ENCODE peak calls at places on chromosomes 5 and 9, in five cellular contexts. N is glutamatergic neuron, H is iPS-NIHi11, X is T-helper 9 cell, M is head of caudate nucleus. O is an unnamed sample.

GRCh38 chr5:159781626-159782157 is 134.6 kb upstream of the ADRA1B start:
- DNase-seq in N (no peak), H (no peak), X (no peak), M (no peak), O (no peak)

GRCh38 chr5:157494178-157494830 is 34.3 kb downstream of the NIPAL4 start:
- DNase-seq in N (no peak), H (no peak), X (no peak), M (no peak), O (no peak)

GRCh38 chr9:134433101-134433500 is 106.8 kb downstream of the RXRA start:
- DNase-seq in N (no peak), H (no peak), X (no peak), M (no peak), O (no peak)

GRCh38 chr5:43193171-43193951 is 1.3 kb downstream of the NIM1K start:
- DNase-seq in N (no peak), H (peak), X (no peak), M (peak), O (no peak)

GRCh38 chr5:80216096-80216495 is 39.8 kb downstream of the SERINC5 start:
- DNase-seq in N (no peak), H (no peak), X (no peak), M (no peak), O (no peak)

GRCh38 chr5:89595065-89595464 is 712.1 kb upstream of the MEF2C start:
- DNase-seq in N (no peak), H (no peak), X (no peak), M (no peak), O (no peak)

GRCh38 chr9:123590499-123590898 is 234.5 kb downstream of the CRB2 start:
- DNase-seq in N (no peak), H (no peak), X (no peak), M (no peak), O (no peak)

GRCh38 chr5:141647242-141647641 is 4.0 kb downstream of the FCHSD1 start:
- DNase-seq in N (no peak), H (no peak), X (no peak), M (no peak), O (no peak)

GRCh38 chr5:170627271-170627670 is 123.5 kb downstream of the KCNIP1 start:
- DNase-seq in N (no peak), H (no peak), X (no peak), M (no peak), O (no peak)

GRCh38 chr5:132498152-132498551 is 7.6 kb upstream of the IRF1 start:
- DNase-seq in N (no peak), H (no peak), X (no peak), M (no peak), O (peak)

GRCh38 chr5:172133359-172134029 is 54.5 kb downstream of the STK10 start:
- DNase-seq in N (no peak), H (no peak), X (no peak), M (peak), O (peak)

GRCh38 chr5:167945542-167946384 is 345.7 kb upstream of the WWC1 start:
- DNase-seq in N (peak), H (no peak), X (no peak), M (no peak), O (peak)

GRCh38 chr9:38110476-38110875 is 41.4 kb upstream of the SHB start:
- DNase-seq in N (no peak), H (no peak), X (no peak), M (no peak), O (no peak)

GRCh38 chr5:91070761-91071429 is 312.2 kb downstream of the ARRDC3 start:
- DNase-seq in N (no peak), H (no peak), X (no peak), M (no peak), O (no peak)

GRCh38 chr9:69674112-69674511 is 1.9 kb upstream of the APBA1 start:
- DNase-seq in N (no peak), H (peak), X (no peak), M (no peak), O (no peak)

GRCh38 chr5:50463047-50463446 is 22.0 kb upstream of the EMB start:
- DNase-seq in N (no peak), H (no peak), X (no peak), M (no peak), O (no peak)

GRCh38 chr9:71911908-71912325 is 478 bp downstream of the C9orf85 start:
- DNase-seq in N (no peak), H (no peak), X (no peak), M (no peak), O (no peak)

GRCh38 chr5:14595189-14595588 is 13.6 kb downstream of the OTULINL start:
- DNase-seq in N (no peak), H (no peak), X (no peak), M (no peak), O (no peak)

GRCh38 chr5:59620535-59621212 is 272.9 kb downstream of the PDE4D start:
- DNase-seq in N (no peak), H (no peak), X (no peak), M (no peak), O (no peak)

GRCh38 chr5:17436345-17436744 is 61.7 kb upstream of the TAF11L2 start:
- DNase-seq in N (no peak), H (no peak), X (no peak), M (no peak), O (no peak)

GRCh38 chr5:104937591-104937990 is 1375.0 kb upstream of the NUDT12 start:
- DNase-seq in N (no peak), H (no peak), X (no peak), M (no peak), O (no peak)

GRCh38 chr5:69364414-69364813 is 4.9 kb downstream of the AK6 start:
- DNase-seq in N (no peak), H (peak), X (no peak), M (no peak), O (no peak)

GRCh38 chr9:116271991-116272390 is 118.4 kb downstream of the PAPPA start:
- DNase-seq in N (peak), H (peak), X (no peak), M (no peak), O (no peak)

GRCh38 chr9:92963831-92964606 is 16.7 kb downstream of the FGD3 start:
- DNase-seq in N (no peak), H (no peak), X (peak), M (no peak), O (no peak)